ENCODE peak calls at places on chromosome 12, in five cellular contexts. Q, X, H, J and L are unnamed samples.

GRCh38 chr12:108371801-108372344 is 32.8 kb upstream of the CMKLR1 start:
- DNase-seq in Q (no peak), X (peak), H (no peak), J (peak), L (peak)

GRCh38 chr12:46386877-46387629 is 14.5 kb upstream of the SLC38A2 start:
- DNase-seq in Q (no peak), X (peak), H (no peak), J (peak), L (peak)

GRCh38 chr12:98294426-98294825 is 221.0 kb upstream of the TMPO start:
- DNase-seq in Q (no peak), X (no peak), H (no peak), J (no peak), L (no peak)

GRCh38 chr12:16454481-16454880 is 107.0 kb downstream of the MGST1 start:
- DNase-seq in Q (peak), X (peak), H (no peak), J (no peak), L (no peak)

GRCh38 chr12:90410962-90411361 is 544.0 kb downstream of the CCER1 start:
- DNase-seq in Q (no peak), X (no peak), H (no peak), J (no peak), L (no peak)

GRCh38 chr12:2745655-2746054 is 49.1 kb upstream of the FKBP4 start:
- DNase-seq in Q (no peak), X (peak), H (no peak), J (no peak), L (no peak)

GRCh38 chr12:53365245-53365904 is 14.6 kb upstream of the SP1 start:
- DNase-seq in Q (no peak), X (peak), H (no peak), J (peak), L (no peak)

GRCh38 chr12:13195848-13196301 is 651 bp upstream of the EMP1 start:
- DNase-seq in Q (no peak), X (peak), H (no peak), J (peak), L (peak)

GRCh38 chr12:68521321-68521839 is 89.3 kb upstream of the RAP1B start:
- DNase-seq in Q (peak), X (peak), H (peak), J (peak), L (peak)

GRCh38 chr12:57737467-57738141 is 938 bp downstream of the AGAP2 start:
- DNase-seq in Q (no peak), X (peak), H (no peak), J (peak), L (peak)

GRCh38 chr12:79514730-79515525 is 175.8 kb downstream of the PAWR start:
- DNase-seq in Q (no peak), X (peak), H (peak), J (peak), L (no peak)

GRCh38 chr12:116210131-116210530 is 67.4 kb downstream of the MED13L start:
- DNase-seq in Q (no peak), X (peak), H (no peak), J (no peak), L (peak)

GRCh38 chr12:59595097-59595496 is 732 bp upstream of the SLC16A7 start:
- DNase-seq in Q (no peak), X (no peak), H (no peak), J (no peak), L (peak)

GRCh38 chr12:28212182-28212581 is 21.9 kb downstream of the CCDC91 start:
- DNase-seq in Q (no peak), X (no peak), H (no peak), J (no peak), L (no peak)

DNA sequence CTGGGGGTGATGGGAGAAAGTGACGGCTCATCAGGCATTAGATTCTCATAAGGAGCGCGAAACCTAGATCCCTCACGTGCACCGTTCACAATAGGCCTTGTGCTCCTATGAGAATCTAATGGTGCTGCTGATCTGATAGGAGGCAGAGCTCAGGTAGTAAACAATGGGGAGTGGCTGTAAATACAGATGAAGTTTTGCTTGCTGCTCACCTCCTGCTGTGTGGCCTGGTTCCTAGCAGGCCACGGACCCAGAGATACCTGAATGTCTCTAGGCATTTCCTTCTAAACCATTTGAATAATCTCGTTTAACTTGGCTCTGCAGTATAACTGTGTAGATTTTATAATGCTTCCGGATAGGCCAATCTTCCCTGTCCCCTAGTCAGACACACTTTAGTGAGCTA is 13.0 kb downstream of the TBC1D30 start:
- DNase-seq in Q (no peak), X (no peak), H (no peak), J (no peak), L (no peak)
- H3K9ac ChIP-seq in Q (no peak), X (no peak), H (no peak), J (no peak), L (no peak)

GRCh38 chr12:8817856-8818255 is 4.6 kb upstream of the A2ML1 start:
- DNase-seq in Q (no peak), X (no peak), H (no peak), J (no peak), L (peak)

GRCh38 chr12:8819676-8819980 is 2.8 kb upstream of the A2ML1 start:
- DNase-seq in Q (no peak), X (peak), H (no peak), J (no peak), L (no peak)

GRCh38 chr12:8818526-8818925 is 3.9 kb upstream of the A2ML1 start:
- DNase-seq in Q (no peak), X (no peak), H (no peak), J (no peak), L (no peak)

GRCh38 chr12:8823565-8824300 is 1.3 kb downstream of the A2ML1 start:
- DNase-seq in Q (no peak), X (peak), H (peak), J (peak), L (peak)

DNA sequence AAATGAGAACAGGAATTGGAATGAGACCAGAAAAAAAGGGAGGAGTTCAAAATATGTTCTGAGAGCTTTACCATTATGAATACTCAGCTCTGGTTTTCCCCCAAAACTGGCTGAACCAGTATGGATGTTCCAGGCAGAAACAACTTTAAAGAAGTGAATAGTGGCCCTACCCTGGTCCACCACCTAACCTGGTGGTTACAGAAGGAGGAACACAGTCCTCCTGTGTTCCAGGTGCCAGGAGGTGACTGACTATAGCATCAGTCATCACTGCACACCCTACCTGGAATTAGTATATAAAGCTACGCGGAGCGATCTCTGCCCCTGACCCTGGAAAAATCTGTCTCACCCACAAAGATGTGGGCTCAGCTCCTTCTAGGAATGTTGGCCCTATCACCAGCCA is at the start of gene A2ML1:
- DNase-seq in Q (peak), X (no peak), H (no peak), J (no peak), L (no peak)
- H3K9ac ChIP-seq in Q (peak), X (no peak), H (no peak), J (no peak), L (no peak)

DNA sequence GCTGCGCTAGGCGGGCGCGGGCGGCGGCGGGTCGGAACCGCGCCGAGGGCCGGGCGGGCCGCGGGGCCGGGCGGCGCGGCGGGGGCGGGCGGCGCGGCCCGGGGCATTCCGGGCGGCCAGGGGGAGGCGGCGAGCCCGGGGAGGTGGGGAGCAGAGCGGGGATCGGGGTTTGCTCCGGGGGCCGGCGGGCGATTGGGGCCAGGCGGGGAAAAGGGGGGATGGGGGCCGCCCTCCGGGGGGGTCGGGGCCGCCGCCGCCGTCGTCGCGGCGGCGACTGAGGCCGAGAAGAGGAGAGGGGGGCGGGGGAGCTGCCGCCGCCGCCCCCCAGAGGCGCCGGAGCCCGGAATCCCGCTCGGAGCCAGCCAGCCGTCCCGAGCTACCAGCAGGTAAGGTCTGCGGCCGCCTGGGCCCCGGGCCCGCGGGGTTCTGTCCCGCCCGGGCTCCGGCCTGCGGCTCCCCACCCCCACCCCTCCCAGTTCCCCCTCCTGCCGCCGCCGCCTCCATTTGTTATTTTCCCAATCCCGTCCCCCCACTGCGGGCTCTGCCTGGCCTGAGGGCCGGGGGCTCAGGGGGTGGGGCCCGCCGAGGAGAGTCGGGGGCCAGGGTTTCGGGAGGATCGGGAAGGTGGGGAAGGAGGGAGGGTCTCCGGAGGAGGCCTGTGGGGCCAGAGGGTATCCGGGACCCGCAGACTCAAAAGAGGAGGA is 392 bp downstream of the ATN1 start:
- DNase-seq in Q (no peak), X (no peak), H (no peak), J (no peak), L (peak)
- H3K9ac ChIP-seq in Q (peak), X (peak), H (peak), J (peak), L (peak)

GRCh38 chr12:80624986-80625530 is 82.4 kb upstream of the MYF6 start:
- DNase-seq in Q (no peak), X (no peak), H (no peak), J (no peak), L (peak)

GRCh38 chr12:80625901-80626300 is 81.5 kb upstream of the MYF6 start:
- DNase-seq in Q (no peak), X (no peak), H (no peak), J (no peak), L (peak)

GRCh38 chr12:80622271-80622670 is 85.2 kb upstream of the MYF6 start:
- DNase-seq in Q (no peak), X (no peak), H (no peak), J (no peak), L (no peak)

GRCh38 chr12:80632835-80633234 is 74.6 kb upstream of the MYF6 start:
- DNase-seq in Q (peak), X (no peak), H (no peak), J (no peak), L (peak)

DNA sequence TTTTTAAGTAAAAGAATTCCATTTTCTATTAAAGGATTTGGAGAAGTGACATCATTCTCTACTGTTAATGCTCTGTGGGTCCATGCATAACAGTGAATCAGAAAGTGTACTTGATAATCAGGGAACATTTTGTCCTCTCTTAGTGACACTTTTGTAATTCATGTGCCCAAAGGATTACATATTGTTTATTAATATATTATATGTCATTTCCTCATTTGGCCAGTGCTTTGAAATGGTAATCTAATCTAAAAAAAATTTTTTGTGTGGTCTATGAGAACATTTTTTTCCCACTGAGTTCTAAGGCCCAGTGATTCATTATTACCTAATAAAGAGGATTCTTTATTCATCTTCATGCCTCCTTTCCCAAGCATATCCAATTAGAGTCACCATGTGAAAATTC is 79.7 kb upstream of the MYF6 start:
- DNase-seq in Q (peak), X (peak), H (peak), J (peak), L (peak)
- H3K9ac ChIP-seq in Q (no peak), X (no peak), H (no peak), J (no peak), L (no peak)

GRCh38 chr12:29752121-29752520 is 31.6 kb downstream of the TMTC1 start:
- DNase-seq in Q (no peak), X (peak), H (no peak), J (no peak), L (peak)
- H3K9ac ChIP-seq in Q (no peak), X (no peak), H (no peak), J (no peak), L (no peak)

GRCh38 chr12:120100630-120101029 is 15.9 kb downstream of the RAB35 start:
- DNase-seq in Q (no peak), X (peak), H (peak), J (no peak), L (no peak)
- H3K9ac ChIP-seq in Q (no peak), X (no peak), H (no peak), J (peak), L (no peak)

GRCh38 chr12:47964102-47964723 is 817 bp downstream of the TMEM106C start:
- DNase-seq in Q (peak), X (no peak), H (peak), J (no peak), L (no peak)
- H3K9ac ChIP-seq in Q (peak), X (peak), H (no peak), J (peak), L (peak)